ENCODE peak calls at places on chromosome 12, in four cellular contexts. One of them, this sample, is unnamed.
A peak's percentile ranks its signal among the peaks of the same experiment; 100 is the strongest.

GRCh38 chr12:67355428-67356385 is 86.5 kb downstream of the CAND1 start:
- DNase-seq in GM12878: peak; percentile 16
- DNase-seq in HepG2: peak; percentile 42
- DNase-seq in K562: peak; percentile 24
- DNase-seq in this sample: peak; percentile 39

GRCh38 chr12:41661141-41661540 is 473.0 kb downstream of the PDZRN4 start:
- DNase-seq in GM12878: no peak
- DNase-seq in K562: no peak
- DNase-seq in HepG2: no peak
- DNase-seq in this sample: no peak

GRCh38 chr12:126617312-126617711 is 1552.1 kb downstream of the AACS start:
- DNase-seq in K562: peak; percentile 12
- DNase-seq in HepG2: no peak
- DNase-seq in GM12878: no peak
- DNase-seq in this sample: peak; percentile 16

GRCh38 chr12:10101042-10101579 is 2.3 kb upstream of the CLEC1A start:
- DNase-seq in HepG2: no peak
- DNase-seq in GM12878: no peak
- DNase-seq in K562: no peak
- DNase-seq in this sample: no peak

GRCh38 chr12:130925616-130926015 is 28.1 kb upstream of the ADGRD1 start:
- DNase-seq in K562: no peak
- DNase-seq in GM12878: no peak
- DNase-seq in HepG2: no peak
- DNase-seq in this sample: no peak

GRCh38 chr12:68832504-68832867 is 24.5 kb downstream of the MDM2 start:
- DNase-seq in HepG2: no peak
- DNase-seq in K562: no peak
- DNase-seq in GM12878: no peak
- DNase-seq in this sample: no peak

GRCh38 chr12:95412826-95413311 is 61.1 kb upstream of the METAP2 start:
- DNase-seq in GM12878: no peak
- DNase-seq in K562: no peak
- DNase-seq in HepG2: no peak
- DNase-seq in this sample: no peak

GRCh38 chr12:2057041-2057792 is 4.4 kb downstream of the CACNA1C start:
- DNase-seq in GM12878: no peak
- DNase-seq in HepG2: peak; percentile 56
- DNase-seq in K562: peak; percentile 47
- DNase-seq in this sample: peak; percentile 68

GRCh38 chr12:7373226-7373625 is 69.4 kb downstream of the ACSM4 start:
- DNase-seq in K562: peak; percentile 31
- DNase-seq in HepG2: no peak
- DNase-seq in GM12878: no peak
- DNase-seq in this sample: no peak

GRCh38 chr12:55838361-55838760 is 4.4 kb downstream of the MMP19 start:
- DNase-seq in GM12878: no peak
- DNase-seq in K562: no peak
- DNase-seq in HepG2: no peak
- DNase-seq in this sample: no peak

GRCh38 chr12:51977320-51977753 is 25.8 kb downstream of the ACVR1B start:
- DNase-seq in K562: no peak
- DNase-seq in GM12878: no peak
- DNase-seq in HepG2: peak; percentile 27
- DNase-seq in this sample: no peak

GRCh38 chr12:116620085-116620734 is 61.0 kb downstream of the MAP1LC3B2 start:
- DNase-seq in GM12878: no peak
- DNase-seq in HepG2: peak; percentile 77
- DNase-seq in K562: no peak
- DNase-seq in this sample: no peak

GRCh38 chr12:116620801-116621593 is 61.8 kb downstream of the MAP1LC3B2 start:
- DNase-seq in K562: no peak
- DNase-seq in HepG2: no peak
- DNase-seq in GM12878: no peak
- DNase-seq in this sample: no peak

GRCh38 chr12:116616536-116617248 is 57.5 kb downstream of the MAP1LC3B2 start:
- DNase-seq in HepG2: no peak
- DNase-seq in GM12878: no peak
- DNase-seq in K562: no peak
- DNase-seq in this sample: no peak

GRCh38 chr12:116615141-116615861 is 56.1 kb downstream of the MAP1LC3B2 start:
- DNase-seq in GM12878: no peak
- DNase-seq in HepG2: no peak
- DNase-seq in K562: no peak
- DNase-seq in this sample: no peak

GRCh38 chr12:116619246-116619645 is 60.1 kb downstream of the MAP1LC3B2 start:
- DNase-seq in HepG2: no peak
- DNase-seq in K562: no peak
- DNase-seq in GM12878: no peak
- DNase-seq in this sample: no peak
- TF ChIP-seq FOXK2 in HepG2: no peak
- TF ChIP-seq FOXK2 in K562: no peak
- TF ChIP-seq FOXK2 in GM12878: no peak
- TF ChIP-seq FOXK2 in this sample: no peak

GRCh38 chr12:83945871-83946270 is 966.7 kb downstream of the SLC6A15 start:
- DNase-seq in HepG2: peak; percentile 2
- DNase-seq in K562: no peak
- DNase-seq in GM12878: no peak
- DNase-seq in this sample: no peak
- TF ChIP-seq TARDBP in HepG2: no peak
- TF ChIP-seq TARDBP in K562: no peak
- TF ChIP-seq TARDBP in GM12878: no peak
- TF ChIP-seq TARDBP in this sample: no peak

DNA sequence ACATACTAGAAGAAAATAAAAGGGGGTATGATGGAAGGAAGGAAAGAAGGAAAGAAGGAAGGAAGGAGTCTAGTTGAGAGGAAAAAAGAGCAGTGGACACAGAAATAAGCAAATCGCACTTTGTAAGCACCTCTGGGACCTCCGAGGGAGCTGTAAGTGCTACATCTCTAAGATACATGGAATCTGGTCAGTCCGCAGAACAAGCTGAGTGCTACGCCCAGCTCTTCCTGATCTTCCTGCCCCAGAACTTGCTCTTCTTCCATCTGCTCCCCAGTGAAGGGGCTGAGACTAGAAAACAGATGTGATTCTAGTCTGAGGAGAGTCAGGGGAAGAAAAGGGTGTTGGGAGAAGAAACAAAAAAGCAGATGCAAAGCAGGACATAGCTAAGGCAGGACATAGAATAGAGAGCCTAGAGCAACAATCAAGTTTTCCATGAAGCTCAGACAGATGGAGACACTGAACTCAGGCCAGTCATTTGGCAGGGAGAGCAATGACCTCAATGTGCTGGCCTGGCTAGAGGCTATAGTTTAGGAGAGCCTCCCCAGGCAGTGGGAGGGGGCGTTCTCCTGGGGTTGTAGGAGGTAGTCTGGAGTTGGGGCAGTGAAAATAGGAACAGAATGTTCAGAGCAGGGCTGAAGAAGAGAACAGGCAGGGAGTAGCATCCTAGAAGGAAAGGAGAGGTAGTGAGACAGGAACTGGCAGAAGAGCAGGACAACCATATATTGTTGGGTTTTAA is 1.8 kb upstream of the MFAP5 start:
- DNase-seq in HepG2: no peak
- DNase-seq in GM12878: no peak
- DNase-seq in K562: no peak
- DNase-seq in this sample: no peak
- TF ChIP-seq FOXK2 in HepG2: no peak
- TF ChIP-seq FOXK2 in GM12878: no peak
- TF ChIP-seq FOXK2 in K562: no peak
- TF ChIP-seq FOXK2 in this sample: no peak

GRCh38 chr12:119992129-119992705 is 3.2 kb downstream of the BICDL1 start:
- DNase-seq in HepG2: no peak
- DNase-seq in GM12878: no peak
- DNase-seq in K562: no peak
- DNase-seq in this sample: no peak

GRCh38 chr12:119990382-119990874 is 1.4 kb downstream of the BICDL1 start:
- DNase-seq in GM12878: no peak
- DNase-seq in HepG2: no peak
- DNase-seq in K562: no peak
- DNase-seq in this sample: no peak

GRCh38 chr12:119988788-119989618 is at the start of gene BICDL1:
- DNase-seq in HepG2: peak; percentile 67
- DNase-seq in GM12878: peak; percentile 69
- DNase-seq in K562: peak; percentile 95
- DNase-seq in this sample: peak; percentile 80

GRCh38 chr12:119989619-119990381 is 764 bp downstream of the BICDL1 start:
- DNase-seq in K562: peak; percentile 78
- DNase-seq in GM12878: no peak
- DNase-seq in HepG2: peak; percentile 41
- DNase-seq in this sample: peak; percentile 84

GRCh38 chr12:119988440-119988787 is 622 bp upstream of the BICDL1 start:
- DNase-seq in K562: no peak
- DNase-seq in HepG2: no peak
- DNase-seq in GM12878: no peak
- DNase-seq in this sample: no peak
- TF ChIP-seq TARDBP in K562: no peak
- TF ChIP-seq TARDBP in HepG2: no peak
- TF ChIP-seq TARDBP in GM12878: no peak
- TF ChIP-seq TARDBP in this sample: no peak

This sample was measured in HEK293T.